ENCODE peak calls at places on chromosomes 12 and 14, in six cellular contexts. O is RPMI7951; I is C1 segment of cervical spinal cord; A is nucleus accumbens; X is CD8-positive, alpha-beta memory T cell; B is neural crest cell. R is an unnamed sample.
A peak's percentile ranks its signal among the peaks of the same experiment; 100 is the strongest.

GRCh38 chr12:912466-913235 is 36.8 kb downstream of the RAD52 start:
- DNase-seq in O (no peak), A (no peak), X (no peak), I (no peak), B (no peak), R (no peak)

GRCh38 chr12:57109207-57110160 is 1.7 kb downstream of the STAT6 start:
- DNase-seq in A (no peak), I (no peak), O (no peak), B (no peak), X (no peak), R (no peak)

GRCh38 chr12:13288937-13289643 is 92.6 kb downstream of the EMP1 start:
- DNase-seq in X (no peak), A (no peak), O (no peak), B (no peak), I (no peak), R (no peak)

GRCh38 chr12:92543359-92543758 is 159.4 kb upstream of the PLEKHG7 start:
- DNase-seq in A (no peak), I (no peak), O (no peak), B (no peak), X (no peak), R (no peak)

GRCh38 chr14:69049675-69050074 is 70.6 kb upstream of the ACTN1 start:
- DNase-seq in X (no peak), O (peak; percentile 48), A (no peak), I (no peak), B (no peak), R (no peak)

GRCh38 chr14:87529081-87529480 is 463.9 kb downstream of the GALC start:
- DNase-seq in A (no peak), B (no peak), I (no peak), X (no peak), O (no peak), R (no peak)

GRCh38 chr14:70123796-70124195 is 65.0 kb downstream of the SLC8A3 start:
- DNase-seq in A (no peak), I (no peak), B (no peak), X (no peak), O (no peak), R (no peak)

GRCh38 chr12:113700943-113701342 is 229.3 kb upstream of the LHX5 start:
- DNase-seq in I (no peak), X (no peak), B (no peak), A (no peak), O (peak; percentile 59), R (no peak)

GRCh38 chr12:111454311-111454710 is 48.6 kb downstream of the SH2B3 start:
- DNase-seq in B (no peak), I (no peak), X (no peak), O (no peak), A (no peak), R (no peak)

GRCh38 chr12:57637364-57637763 is 4.4 kb upstream of the B4GALNT1 start:
- DNase-seq in A (no peak), X (no peak), I (no peak), O (no peak), B (no peak), R (no peak)

GRCh38 chr12:20269352-20270067 is 98.8 kb upstream of the PDE3A start:
- DNase-seq in O (no peak), I (no peak), A (no peak), B (no peak), X (no peak), R (no peak)

GRCh38 chr14:60204104-60204842 is 39.1 kb upstream of the DHRS7 start:
- DNase-seq in O (no peak), A (no peak), B (no peak), X (no peak), I (no peak), R (no peak)

GRCh38 chr12:1579626-1580025 is 14.8 kb downstream of the FBXL14 start:
- DNase-seq in B (no peak), I (no peak), X (no peak), O (no peak), A (no peak), R (no peak)

R was measured in occipital lobe.